ENCODE peak calls at places on chromosomes 5 and 9, in nine cellular contexts. K is fibroblast of mammary gland; T is stimulated activated CD4-positive, alpha-beta T cell treated with anti-CD3 and anti-CD28 coated beads, Interleukin-4, amount 100 ng/mL, for 1 hour; S is CD4-positive, alpha-beta T cell; A is ELR; I is NCI-H1092 treated with DMSO at 0.1 percent for 48 hours; N is brain microvascular endothelial cell; Y is Kasumi-1; L is Panc1. Q is an unnamed sample.

GRCh38 chr5:174937201-174938130 is 213.1 kb downstream of the MSX2 start:
- DNase-seq in K (no peak), T (no peak), S (no peak), A (no peak), I (no peak), N (no peak), Y (no peak), L (no peak), Q (no peak)

GRCh38 chr5:1017056-1017455 is 8.5 kb downstream of the NKD2 start:
- DNase-seq in K (no peak), T (no peak), S (no peak), A (no peak), I (no peak), N (no peak), Y (no peak), L (no peak), Q (no peak)

GRCh38 chr5:65062684-65063083 is 294.0 kb downstream of the CWC27 start:
- DNase-seq in K (peak), T (no peak), S (no peak), A (peak), I (no peak), N (peak), Y (no peak), L (peak), Q (peak)

GRCh38 chr5:180366303-180366702 is 13.2 kb upstream of the GFPT2 start:
- DNase-seq in K (no peak), T (no peak), S (no peak), A (no peak), I (no peak), N (no peak), Y (no peak), L (no peak), Q (no peak)

GRCh38 chr5:140261403-140262171 is 41.3 kb downstream of the PFDN1 start:
- DNase-seq in K (peak), T (no peak), S (no peak), A (peak), I (peak), N (peak), Y (peak), L (peak), Q (no peak)

GRCh38 chr9:97721396-97721795 is 24.3 kb upstream of the XPA start:
- DNase-seq in K (no peak), T (no peak), S (no peak), A (no peak), I (no peak), N (no peak), Y (no peak), L (no peak), Q (no peak)

GRCh38 chr5:179698935-179699639 is at the start of gene CANX:
- DNase-seq in K (no peak), T (no peak), S (no peak), A (peak), I (no peak), N (peak), Y (no peak), L (no peak), Q (no peak)

GRCh38 chr5:54673523-54674225 is 156.1 kb downstream of the SNX18 start:
- DNase-seq in K (no peak), T (no peak), S (peak), A (no peak), I (no peak), N (peak), Y (peak), L (no peak), Q (no peak)

GRCh38 chr9:75186767-75187380 is 98.6 kb downstream of the OSTF1 start:
- DNase-seq in K (peak), T (no peak), S (no peak), A (peak), I (no peak), N (no peak), Y (peak), L (peak), Q (no peak)

GRCh38 chr9:123350590-123351310 is 5.2 kb upstream of the CRB2 start:
- DNase-seq in K (no peak), T (no peak), S (no peak), A (no peak), I (no peak), N (no peak), Y (no peak), L (no peak), Q (peak)

GRCh38 chr5:131589510-131590348 is 45.3 kb downstream of the RAPGEF6 start:
- DNase-seq in K (peak), T (no peak), S (peak), A (peak), I (peak), N (no peak), Y (peak), L (no peak), Q (peak)

GRCh38 chr5:43192558-43193170 is 639 bp downstream of the NIM1K start:
- DNase-seq in K (peak), T (peak), S (peak), A (peak), I (no peak), N (no peak), Y (no peak), L (no peak), Q (no peak)

GRCh38 chr5:17283121-17283415 is 65.6 kb downstream of the BASP1 start:
- DNase-seq in K (no peak), T (no peak), S (no peak), A (no peak), I (no peak), N (no peak), Y (no peak), L (no peak), Q (no peak)

GRCh38 chr9:97077465-97078295 is 38.7 kb upstream of the CTSV start:
- DNase-seq in K (no peak), T (no peak), S (no peak), A (no peak), I (no peak), N (no peak), Y (no peak), L (no peak), Q (no peak)

GRCh38 chr5:128491291-128491690 is 46.8 kb downstream of the FBN2 start:
- DNase-seq in K (peak), T (no peak), S (no peak), A (no peak), I (no peak), N (peak), Y (peak), L (no peak), Q (no peak)

GRCh38 chr5:38465045-38465444 is 91.4 kb downstream of the LIFR start:
- DNase-seq in K (peak), T (no peak), S (no peak), A (no peak), I (no peak), N (no peak), Y (no peak), L (no peak), Q (peak)

GRCh38 chr9:93684806-93685553 is 108.6 kb downstream of the PHF2 start:
- DNase-seq in K (no peak), T (no peak), S (peak), A (peak), I (peak), N (no peak), Y (peak), L (no peak), Q (no peak)

GRCh38 chr9:104906441-104907277 is 21.3 kb downstream of the ABCA1 start:
- DNase-seq in K (peak), T (no peak), S (no peak), A (peak), I (no peak), N (peak), Y (no peak), L (no peak), Q (no peak)

GRCh38 chr9:137982132-137982666 is 104.6 kb downstream of the CACNA1B start:
- DNase-seq in K (peak), T (no peak), S (no peak), A (no peak), I (no peak), N (no peak), Y (no peak), L (no peak), Q (peak)

GRCh38 chr9:104075801-104076753 is 18.0 kb upstream of the SMC2 start:
- DNase-seq in K (peak), T (no peak), S (no peak), A (peak), I (no peak), N (peak), Y (no peak), L (no peak), Q (no peak)

GRCh38 chr9:16180546-16180945 is 627.7 kb downstream of the CCDC171 start:
- DNase-seq in K (peak), T (no peak), S (no peak), A (peak), I (no peak), N (no peak), Y (no peak), L (no peak), Q (no peak)

GRCh38 chr9:36748322-36748899 is 175.7 kb downstream of the MELK start:
- DNase-seq in K (peak), T (no peak), S (no peak), A (peak), I (no peak), N (peak), Y (peak), L (no peak), Q (no peak)

GRCh38 chr5:147892696-147893296 is 13.5 kb downstream of the C5orf46 start:
- DNase-seq in K (no peak), T (no peak), S (no peak), A (no peak), I (no peak), N (no peak), Y (no peak), L (no peak), Q (no peak)

GRCh38 chr5:108529381-108529780 is 147.5 kb upstream of the FBXL17 start:
- DNase-seq in K (peak), T (no peak), S (no peak), A (peak), I (no peak), N (peak), Y (no peak), L (no peak), Q (no peak)

GRCh38 chr5:150448353-150448752 is 1.2 kb downstream of the RPS14 start:
- DNase-seq in K (peak), T (no peak), S (no peak), A (peak), I (no peak), N (no peak), Y (no peak), L (no peak), Q (no peak)

GRCh38 chr5:112232651-112233050 is 186.4 kb downstream of the EPB41L4A start:
- DNase-seq in K (no peak), T (no peak), S (no peak), A (no peak), I (no peak), N (no peak), Y (no peak), L (no peak), Q (no peak)

GRCh38 chr5:73363911-73364730 is 84.5 kb downstream of the FOXD1 start:
- DNase-seq in K (peak), T (no peak), S (no peak), A (peak), I (no peak), N (no peak), Y (no peak), L (peak), Q (peak)

GRCh38 chr5:173041881-173042481 is 14.2 kb upstream of the CREBRF start:
- DNase-seq in K (no peak), T (no peak), S (no peak), A (no peak), I (no peak), N (no peak), Y (no peak), L (no peak), Q (no peak)

GRCh38 chr5:157681048-157681447 is 9.7 kb downstream of the C5orf52 start:
- DNase-seq in K (no peak), T (no peak), S (no peak), A (no peak), I (no peak), N (no peak), Y (no peak), L (no peak), Q (no peak)

GRCh38 chr5:173291722-173292658 is 36.2 kb downstream of the STC2 start:
- DNase-seq in K (peak), T (no peak), S (no peak), A (no peak), I (no peak), N (no peak), Y (no peak), L (no peak), Q (peak)

GRCh38 chr9:89941875-89942274 is 337.1 kb downstream of the GADD45G start:
- DNase-seq in K (peak), T (no peak), S (no peak), A (peak), I (no peak), N (no peak), Y (no peak), L (peak), Q (peak)

Q was measured in NCI-H2171 treated with DMSO at 0.1 percent for 48 hours.